ENCODE peak calls at places on chromosomes 16 and 17, in seven cellular contexts. B is H1, Z is AG09309, U is HFFc6, A is body of pancreas, D is endothelial cell, G is pancreas. J is an unnamed sample.

GRCh38 chr17:36674278-36674650 is 72.9 kb downstream of the MRM1 start:
- DNase-seq in Z (no peak), A (no peak), G (no peak), D (no peak), U (no peak), B (no peak), J (no peak)

GRCh38 chr17:65990593-65990992 is 201.3 kb downstream of the CEP112 start:
- DNase-seq in B (no peak), A (no peak), D (no peak), U (no peak), Z (no peak), G (no peak), J (no peak)

GRCh38 chr16:66713076-66713475 is 16.5 kb upstream of the CMTM4 start:
- DNase-seq in A (no peak), G (no peak), Z (no peak), U (no peak), B (no peak), D (no peak), J (no peak)

GRCh38 chr16:14489460-14489859 is 140.6 kb downstream of the PARN start:
- DNase-seq in G (no peak), D (peak; percentile 23), B (no peak), U (no peak), Z (no peak), A (no peak), J (no peak)

GRCh38 chr17:73650617-73651200 is 6.5 kb upstream of the SDK2 start:
- DNase-seq in B (no peak), U (no peak), G (no peak), A (no peak), D (no peak), Z (no peak), J (no peak)

GRCh38 chr16:22008215-22009142 is 568 bp downstream of the MOSMO start:
- DNase-seq in D (peak; percentile 35), A (peak; percentile 30), Z (no peak), U (no peak), G (peak; percentile 31), B (peak; percentile 72), J (peak; percentile 28)

GRCh38 chr16:88393034-88393433 is 10.3 kb downstream of the ZNF469 start:
- DNase-seq in Z (no peak), U (no peak), G (no peak), B (no peak), D (no peak), A (no peak), J (no peak)

GRCh38 chr17:76562734-76563148 is 22.9 kb downstream of the PRCD start:
- DNase-seq in G (no peak), U (peak; percentile 97), A (no peak), Z (peak; percentile 82), D (no peak), B (no peak), J (no peak)

GRCh38 chr17:13888043-13888442 is 181.3 kb upstream of the COX10 start:
- DNase-seq in D (no peak), B (no peak), A (no peak), Z (no peak), U (no peak), G (peak; percentile 10), J (no peak)

GRCh38 chr17:19753049-19753444 is 4.9 kb upstream of the ALDH3A1 start:
- DNase-seq in A (no peak), Z (peak; percentile 67), G (no peak), U (peak; percentile 65), D (no peak), B (no peak), J (no peak)

GRCh38 chr16:85798901-85799496 is 345 bp downstream of the EMC8 start:
- DNase-seq in A (peak; percentile 32), B (peak; percentile 57), Z (no peak), G (no peak), U (peak; percentile 21), D (peak; percentile 29), J (peak; percentile 45)
- TF ChIP-seq CTCF in A (no peak), B (no peak), Z (no peak), G (no peak), U (peak; percentile 44), D (no peak), J (no peak)

GRCh38 chr16:89493776-89494175 is 3.4 kb upstream of the ANKRD11 start:
- DNase-seq in Z (no peak), U (no peak), G (no peak), A (no peak), D (no peak), B (no peak), J (no peak)
- TF ChIP-seq CTCF in Z (no peak), U (no peak), G (no peak), A (no peak), D (no peak), B (no peak), J (no peak)

GRCh38 chr17:46109603-46110189 is 83.5 kb downstream of the KANSL1 start:
- DNase-seq in Z (no peak), D (no peak), B (no peak), A (no peak), U (no peak), G (no peak), J (no peak)
- TF ChIP-seq CTCF in Z (no peak), D (no peak), B (no peak), A (no peak), U (no peak), G (no peak), J (no peak)

DNA sequence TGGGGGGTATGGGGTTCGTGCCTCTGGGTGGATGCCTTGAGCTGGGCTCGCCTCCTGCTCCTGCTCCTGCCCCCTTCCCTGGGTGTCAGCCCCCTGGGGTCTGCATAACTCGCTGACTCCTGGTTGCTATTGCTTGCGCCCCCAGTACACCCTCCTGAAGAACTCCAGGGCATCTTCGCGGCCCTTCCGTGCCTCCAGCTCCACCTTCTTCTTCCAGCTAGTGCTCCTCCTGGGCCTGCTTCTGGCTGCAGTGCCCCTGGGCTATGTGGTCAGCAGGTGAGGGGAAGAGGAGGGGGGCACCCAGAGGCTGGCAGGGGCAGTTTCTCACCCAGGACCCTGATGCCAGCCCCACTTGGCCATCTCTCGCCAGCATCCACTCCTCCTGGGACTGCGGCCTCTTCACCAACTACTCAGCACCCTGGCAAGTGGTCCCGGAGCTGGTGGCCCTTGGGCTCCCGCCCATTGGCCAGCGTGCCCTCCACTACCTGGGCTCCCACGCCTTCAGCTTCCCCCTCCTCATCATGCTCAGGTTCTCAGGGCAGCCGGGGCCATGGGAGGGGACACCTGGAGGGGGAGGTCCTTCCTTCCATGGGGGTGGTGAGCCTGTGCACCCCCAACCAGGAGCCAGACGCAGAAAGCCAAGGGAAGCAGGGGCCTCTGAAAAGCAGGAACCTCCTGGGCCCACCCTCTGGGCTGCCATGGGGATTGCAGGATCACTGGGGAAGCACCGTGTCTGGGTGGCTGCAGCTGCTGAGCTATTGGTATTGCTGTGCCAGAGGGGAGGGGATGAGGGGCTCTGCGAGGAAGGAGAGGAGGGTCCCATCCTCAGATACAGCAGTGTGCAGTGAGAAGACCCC is 7.8 kb upstream of the C17orf99 start:
- DNase-seq in B (peak; percentile 55), U (no peak), A (no peak), G (no peak), Z (no peak), D (no peak), J (no peak)
- TF ChIP-seq CTCF in B (no peak), U (no peak), A (no peak), G (no peak), Z (no peak), D (no peak), J (no peak)

DNA sequence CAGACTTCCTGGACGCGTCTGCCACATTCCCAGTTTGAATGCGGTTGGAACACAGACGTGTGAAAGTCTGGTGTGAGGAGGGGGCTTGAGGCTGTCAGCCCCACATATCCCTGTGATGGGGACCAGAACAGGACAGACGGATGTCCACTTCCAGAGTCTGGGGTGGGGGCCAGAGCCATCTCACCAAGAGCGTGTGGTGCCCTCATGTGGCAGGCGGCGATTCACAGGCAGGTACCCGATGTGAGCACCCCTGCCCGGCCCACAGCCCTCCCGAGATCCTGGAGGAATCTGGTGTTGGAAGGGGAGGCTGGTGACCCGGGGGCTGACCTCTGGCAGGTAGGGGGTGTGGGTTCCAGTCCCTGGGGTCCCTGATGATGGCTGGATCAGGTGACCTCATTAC is 51.5 kb downstream of the ENGASE start:
- DNase-seq in A (no peak), G (no peak), D (no peak), B (peak; percentile 69), Z (no peak), U (no peak), J (no peak)
- TF ChIP-seq CTCF in A (no peak), G (no peak), D (no peak), B (peak; percentile 57), Z (peak; percentile 11), U (peak; percentile 30), J (no peak)

DNA sequence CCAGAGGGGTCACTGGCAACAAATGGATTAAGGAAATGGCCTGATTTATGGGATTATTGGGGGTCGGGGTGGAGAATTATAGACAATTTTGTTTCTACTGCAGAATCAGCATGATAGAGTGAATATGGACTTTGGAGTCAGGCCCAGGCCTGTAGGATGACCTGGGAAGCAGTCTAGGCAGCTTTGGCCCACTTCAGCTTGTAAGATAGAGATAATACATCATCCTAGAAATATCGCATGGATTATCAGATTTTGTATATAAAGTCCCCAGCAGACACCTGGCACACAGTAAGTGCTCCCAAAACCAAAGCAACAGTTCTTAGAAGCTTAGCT is 27.1 kb upstream of the TOX3 start:
- DNase-seq in D (no peak), U (no peak), A (no peak), B (no peak), G (no peak), Z (no peak), J (no peak)
- TF ChIP-seq CTCF in D (no peak), U (no peak), A (no peak), B (no peak), G (no peak), Z (no peak), J (no peak)

GRCh38 chr16:87169509-87169985 is 147.6 kb downstream of the C16orf95 start:
- DNase-seq in D (no peak), G (no peak), Z (no peak), A (no peak), B (no peak), U (no peak), J (no peak)
- TF ChIP-seq CTCF in D (no peak), G (no peak), Z (no peak), A (no peak), B (no peak), U (no peak), J (no peak)